ENCODE peak calls at places on chromosomes 5 and 9, in seven cellular contexts. C is HCT116, H is H1, E is K562, N is SK-N-SH, W is HepG2, Y is GM12878. U is an unnamed sample.

GRCh38 chr5:34660444-34660843 is 4.3 kb downstream of the RAI14 start:
- DNase-seq in C (no peak), H (no peak), E (no peak), N (no peak), W (no peak), Y (no peak), U (no peak)

GRCh38 chr5:172744106-172745104 is 26.6 kb downstream of the DUSP1 start:
- DNase-seq in C (no peak), H (no peak), E (no peak), N (no peak), W (no peak), Y (no peak), U (no peak)

GRCh38 chr9:130064621-130065020 is 10.9 kb downstream of the GPR107 start:
- DNase-seq in C (no peak), H (no peak), E (no peak), N (no peak), W (no peak), Y (no peak), U (no peak)

GRCh38 chr5:1564182-1564748 is 40.5 kb upstream of the LPCAT1 start:
- DNase-seq in C (peak), H (no peak), E (peak), N (no peak), W (peak), Y (no peak), U (no peak)

GRCh38 chr5:177133845-177134652 is 476 bp downstream of the NSD1 start:
- DNase-seq in C (no peak), H (peak), E (peak), N (peak), W (no peak), Y (no peak), U (peak)

GRCh38 chr9:119375892-119376291 is 6.7 kb upstream of the BRINP1 start:
- DNase-seq in C (peak), H (no peak), E (peak), N (peak), W (peak), Y (no peak), U (peak)

GRCh38 chr5:132090107-132090506 is 16.5 kb downstream of the CSF2 start:
- DNase-seq in C (peak), H (no peak), E (no peak), N (no peak), W (no peak), Y (no peak), U (no peak)

GRCh38 chr5:16888694-16889124 is 47.4 kb downstream of the MYO10 start:
- DNase-seq in C (no peak), H (no peak), E (no peak), N (no peak), W (no peak), Y (no peak), U (no peak)

GRCh38 chr9:4137755-4138154 is 162.1 kb downstream of the GLIS3 start:
- DNase-seq in C (no peak), H (no peak), E (no peak), N (no peak), W (no peak), Y (no peak), U (no peak)

GRCh38 chr9:134283111-134283515 is 43.1 kb upstream of the RXRA start:
- DNase-seq in C (no peak), H (no peak), E (no peak), N (no peak), W (no peak), Y (no peak), U (no peak)

GRCh38 chr5:102283111-102283797 is 12.8 kb downstream of the SLCO4C1 start:
- DNase-seq in C (no peak), H (no peak), E (no peak), N (no peak), W (no peak), Y (no peak), U (no peak)

DNA sequence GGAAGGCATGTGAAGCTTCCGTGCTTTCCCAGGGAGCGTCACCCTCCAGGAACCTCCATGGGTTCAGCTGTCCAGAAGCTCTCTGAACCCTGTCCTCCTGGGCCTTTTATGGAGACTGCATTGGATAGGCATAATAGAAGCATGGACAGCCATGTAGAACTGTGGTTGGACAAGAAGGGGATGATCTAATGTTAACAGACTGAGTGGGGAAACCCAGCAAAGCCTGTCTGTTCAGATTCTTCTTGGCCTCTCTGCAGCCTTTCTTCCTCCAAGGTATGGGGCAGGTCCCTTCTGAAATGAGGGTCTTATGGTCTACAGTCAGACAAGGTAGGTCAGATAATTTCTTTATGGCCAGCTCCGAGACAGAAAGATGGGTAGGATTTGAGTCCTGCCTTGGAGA is 59.1 kb upstream of the CTNNA1 start:
- DNase-seq in C (no peak), H (no peak), E (no peak), N (no peak), W (no peak), Y (no peak), U (no peak)
- TF ChIP-seq JUND in C (no peak), H (no peak), E (no peak), N (no peak), W (no peak), Y (no peak), U (no peak)

DNA sequence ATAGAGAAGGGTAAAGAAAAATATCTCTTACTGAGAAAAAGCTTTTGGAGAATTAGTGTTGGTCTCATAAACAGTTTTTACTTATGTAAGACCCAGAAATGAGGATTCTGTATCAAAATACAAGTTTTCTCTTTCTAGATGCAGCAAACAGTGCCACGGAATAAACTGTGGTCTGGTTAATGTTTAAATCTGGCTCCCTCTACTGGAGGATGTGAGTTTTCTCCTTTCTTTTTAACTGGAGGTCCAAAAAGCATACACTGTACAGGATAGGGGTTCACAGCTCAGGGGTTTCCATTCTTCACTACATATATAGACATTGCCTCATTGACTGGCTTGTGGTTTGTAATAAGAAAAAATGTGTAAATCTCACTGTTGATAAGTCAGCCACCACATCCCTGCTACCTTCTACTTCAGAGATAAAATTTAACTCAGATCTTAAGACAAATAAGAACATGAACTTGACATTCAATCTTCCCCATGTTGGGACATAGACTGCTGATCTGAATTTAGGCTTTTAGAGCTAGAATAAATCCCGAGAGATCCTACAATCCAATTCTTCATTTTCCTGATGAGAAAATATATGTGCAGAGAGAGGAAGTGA is 98.9 kb downstream of the CFAP95 start:
- DNase-seq in C (peak), H (no peak), E (peak), N (peak), W (peak), Y (no peak), U (peak)
- TF ChIP-seq JUND in C (no peak), H (no peak), E (no peak), N (no peak), W (no peak), Y (no peak), U (no peak)

DNA sequence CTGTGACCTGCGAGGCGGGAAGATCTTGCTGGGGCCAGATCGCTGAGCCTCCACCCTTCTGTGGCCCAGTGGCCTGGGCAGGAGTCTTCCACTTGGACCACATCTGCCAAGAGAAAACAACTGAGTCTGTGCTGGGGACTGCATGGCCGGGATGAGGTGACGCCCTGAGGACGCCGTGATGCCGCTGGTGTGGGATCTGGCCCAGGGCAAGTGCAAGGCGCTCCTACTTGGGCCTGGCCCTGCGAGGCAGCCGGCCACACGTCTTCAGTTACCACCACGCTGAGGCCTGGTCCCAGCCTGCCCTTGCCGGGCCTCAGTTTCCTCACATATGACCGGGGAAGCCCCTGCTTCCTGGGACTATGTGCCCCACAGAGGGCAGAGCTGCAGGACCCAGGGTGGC is 133.4 kb downstream of the SLC25A46 start:
- DNase-seq in C (no peak), H (no peak), E (no peak), N (no peak), W (no peak), Y (no peak), U (no peak)
- TF ChIP-seq JUND in C (no peak), H (no peak), E (no peak), N (no peak), W (no peak), Y (no peak), U (no peak)

DNA sequence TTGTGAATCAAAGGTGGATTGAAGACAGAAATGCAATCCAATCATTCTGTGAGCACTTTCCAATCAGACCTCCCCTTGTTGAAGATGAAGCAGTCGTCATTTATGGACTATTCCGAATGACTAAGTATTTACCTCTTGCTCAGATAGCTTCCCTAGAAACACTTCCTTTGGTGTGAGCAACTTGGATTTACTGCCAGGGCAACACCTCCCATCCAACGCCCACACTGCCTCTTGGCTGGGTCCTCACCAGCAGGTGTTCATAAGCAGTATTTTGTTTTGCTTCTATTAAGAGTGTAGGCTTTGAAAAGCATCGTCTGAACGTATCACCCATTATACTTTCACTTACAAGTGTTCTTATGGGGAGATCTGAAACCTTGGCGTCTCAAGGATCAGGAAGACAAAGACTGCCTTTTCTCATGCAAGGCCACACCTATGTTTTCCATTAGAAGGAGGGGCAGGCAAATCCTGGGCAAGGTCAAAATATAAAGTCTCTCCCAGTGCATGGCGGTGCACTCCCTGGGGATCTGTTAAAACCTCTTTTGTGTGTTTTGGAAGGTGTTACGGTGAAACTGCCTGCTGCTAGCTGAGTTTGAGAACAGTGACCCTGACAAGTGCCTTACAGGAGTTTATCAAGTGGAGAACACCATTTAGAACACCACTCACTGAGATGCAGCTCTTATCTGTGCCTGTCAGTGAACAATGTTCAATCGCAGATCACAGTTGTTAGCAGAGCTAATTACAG is 10.6 kb upstream of the MARCHF3 start:
- DNase-seq in C (no peak), H (no peak), E (no peak), N (no peak), W (no peak), Y (no peak), U (no peak)
- TF ChIP-seq JUND in C (no peak), H (no peak), E (no peak), N (no peak), W (no peak), Y (no peak), U (no peak)

DNA sequence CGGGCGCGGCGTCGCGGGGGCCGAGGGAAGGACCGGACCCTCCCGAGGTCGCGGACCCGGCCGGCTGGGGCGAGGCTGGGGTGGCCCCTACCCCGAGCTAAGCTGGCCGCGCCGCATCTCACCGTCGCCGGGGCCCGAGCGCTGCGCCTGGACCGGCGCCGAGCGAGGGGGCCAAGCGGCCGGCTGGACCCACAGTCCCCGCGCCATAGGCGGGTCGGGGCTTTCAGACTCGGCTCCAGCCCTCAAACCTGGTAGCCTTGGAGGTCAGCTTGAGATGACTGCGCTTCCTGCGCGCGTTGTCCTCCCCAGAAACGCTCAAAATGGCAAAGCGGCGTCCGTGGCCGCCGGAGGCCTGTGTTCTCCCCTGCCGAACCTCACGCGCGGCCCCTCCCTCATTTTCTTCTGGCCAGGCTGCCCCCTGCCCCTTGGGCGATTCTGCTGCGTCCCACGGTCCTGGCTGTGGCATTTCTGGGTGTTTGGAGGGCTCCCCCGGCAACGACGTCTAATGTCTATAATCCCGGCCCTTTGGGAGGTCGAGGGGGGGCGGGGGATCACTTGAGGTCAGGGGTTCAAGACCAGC is 8.7 kb upstream of the GRIN1 start:
- DNase-seq in C (no peak), H (no peak), E (no peak), N (peak), W (no peak), Y (no peak), U (no peak)
- TF ChIP-seq JUND in C (no peak), H (no peak), E (no peak), N (no peak), W (no peak), Y (no peak), U (no peak)

DNA sequence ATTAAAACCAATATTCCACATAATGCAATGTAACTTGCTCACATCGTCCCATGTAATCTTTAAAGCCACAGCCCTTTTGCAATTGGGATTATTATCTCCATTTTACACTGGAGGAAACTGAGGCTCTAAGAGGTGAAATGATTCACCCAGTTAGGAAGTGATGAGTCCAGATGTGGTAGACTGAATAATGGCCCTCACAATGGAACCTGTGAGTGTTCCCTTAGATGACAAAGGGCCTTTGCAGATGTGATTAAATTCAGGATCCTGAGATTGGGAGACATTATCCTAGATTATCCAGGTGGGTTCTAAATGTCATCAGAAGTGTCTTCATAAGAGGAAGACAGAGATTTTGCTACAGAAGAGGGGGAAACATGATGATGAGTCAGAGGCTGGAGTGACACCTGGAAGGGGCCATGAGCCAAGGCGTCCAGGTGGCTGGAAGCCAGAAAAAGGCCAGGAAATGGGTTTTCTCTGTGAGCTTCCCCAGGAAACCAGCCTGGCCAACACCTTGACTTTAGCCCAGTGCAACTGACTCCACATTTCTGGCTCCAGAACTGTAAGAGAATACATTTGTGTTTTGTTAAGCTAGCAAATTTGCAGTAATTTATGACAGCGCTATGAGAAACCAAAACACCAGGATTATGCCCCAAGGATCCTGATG is 139.1 kb downstream of the KCNIP1 start:
- DNase-seq in C (no peak), H (no peak), E (no peak), N (no peak), W (no peak), Y (no peak), U (no peak)
- TF ChIP-seq JUND in C (no peak), H (no peak), E (no peak), N (no peak), W (no peak), Y (no peak), U (no peak)

GRCh38 chr5:84249918-84250635 is 134.6 kb downstream of the EDIL3 start:
- DNase-seq in C (no peak), H (no peak), E (no peak), N (no peak), W (no peak), Y (no peak), U (no peak)
- TF ChIP-seq JUND in C (no peak), H (no peak), E (no peak), N (peak), W (no peak), Y (no peak), U (no peak)

GRCh38 chr9:105114956-105115728 is 129.3 kb upstream of the SLC44A1 start:
- DNase-seq in C (no peak), H (no peak), E (no peak), N (no peak), W (no peak), Y (peak), U (no peak)

GRCh38 chr9:105117111-105117682 is 127.3 kb upstream of the SLC44A1 start:
- DNase-seq in C (no peak), H (no peak), E (no peak), N (no peak), W (no peak), Y (no peak), U (no peak)

GRCh38 chr9:105118646-105119045 is 125.8 kb upstream of the SLC44A1 start:
- DNase-seq in C (no peak), H (no peak), E (no peak), N (no peak), W (no peak), Y (no peak), U (no peak)

GRCh38 chr9:105116047-105116868 is 128.2 kb upstream of the SLC44A1 start:
- DNase-seq in C (no peak), H (no peak), E (no peak), N (no peak), W (no peak), Y (no peak), U (no peak)

GRCh38 chr9:105119166-105119565 is 125.3 kb upstream of the SLC44A1 start:
- DNase-seq in C (no peak), H (no peak), E (no peak), N (no peak), W (no peak), Y (no peak), U (no peak)
- TF ChIP-seq JUND in C (no peak), H (no peak), E (no peak), N (no peak), W (no peak), Y (no peak), U (no peak)

GRCh38 chr9:86563350-86563749 is 209.1 kb upstream of the TUT7 start:
- DNase-seq in C (no peak), H (no peak), E (no peak), N (no peak), W (no peak), Y (no peak), U (no peak)
- TF ChIP-seq JUND in C (no peak), H (no peak), E (no peak), N (peak), W (no peak), Y (no peak), U (no peak)

GRCh38 chr9:38142201-38142600 is 73.2 kb upstream of the SHB start:
- DNase-seq in C (no peak), H (no peak), E (no peak), N (no peak), W (no peak), Y (no peak), U (no peak)

GRCh38 chr9:38144421-38144820 is 75.4 kb upstream of the SHB start:
- DNase-seq in C (no peak), H (no peak), E (no peak), N (peak), W (no peak), Y (no peak), U (no peak)

GRCh38 chr9:38141751-38142150 is 72.7 kb upstream of the SHB start:
- DNase-seq in C (no peak), H (no peak), E (no peak), N (no peak), W (no peak), Y (no peak), U (no peak)

GRCh38 chr9:38146844-38147243 is 77.8 kb upstream of the SHB start:
- DNase-seq in C (no peak), H (no peak), E (no peak), N (no peak), W (no peak), Y (no peak), U (no peak)

GRCh38 chr9:38145526-38146053 is 76.6 kb upstream of the SHB start:
- DNase-seq in C (no peak), H (peak), E (no peak), N (no peak), W (no peak), Y (no peak), U (no peak)
- TF ChIP-seq JUND in C (no peak), H (no peak), E (no peak), N (no peak), W (no peak), Y (no peak), U (no peak)